ENCODE peak calls at places on chromosomes 12 and 14, in four cellular contexts. S, I, V and W are unnamed samples.
A peak's percentile ranks its signal among the peaks of the same experiment; 100 is the strongest.

GRCh38 chr14:73324536-73324932 is 87.2 kb downstream of the PAPLN start:
- DNase-seq in S (no peak), I (no peak), V (no peak), W (no peak)

GRCh38 chr12:104659058-104659457 is 202.3 kb downstream of the CHST11 start:
- DNase-seq in V (no peak), S (no peak), I (no peak), W (no peak)

GRCh38 chr14:51167587-51168219 is 72.3 kb upstream of the TMX1 start:
- DNase-seq in V (peak; percentile 31), S (no peak), I (peak; percentile 38), W (no peak)

GRCh38 chr12:2271961-2272360 is 219.2 kb downstream of the CACNA1C start:
- DNase-seq in I (no peak), S (no peak), V (no peak), W (no peak)

GRCh38 chr12:74337951-74338350 is 199.7 kb upstream of the ATXN7L3B start:
- DNase-seq in I (peak; percentile 70), S (peak; percentile 64), V (no peak), W (no peak)

GRCh38 chr14:32913725-32914124 is 25.0 kb upstream of the NPAS3 start:
- DNase-seq in I (peak; percentile 63), S (no peak), V (no peak), W (no peak)

GRCh38 chr12:79558924-79559469 is 131.8 kb downstream of the PAWR start:
- DNase-seq in S (no peak), V (no peak), I (no peak), W (no peak)

GRCh38 chr14:73465833-73466532 is 7.6 kb upstream of the NUMB start:
- DNase-seq in V (no peak), I (no peak), S (peak; percentile 59), W (no peak)

GRCh38 chr12:95300286-95300685 is 82.7 kb downstream of the VEZT start:
- DNase-seq in S (no peak), I (no peak), V (no peak), W (no peak)

GRCh38 chr12:125038976-125039625 is 26.1 kb upstream of the AACS start:
- DNase-seq in I (no peak), V (no peak), S (no peak), W (no peak)

GRCh38 chr14:81208489-81208888 is 12.3 kb downstream of the GTF2A1 start:
- DNase-seq in I (no peak), S (no peak), V (no peak), W (no peak)

GRCh38 chr14:20684662-20685456 is 499 bp downstream of the RNASE4 start:
- DNase-seq in V (peak; percentile 80), I (peak; percentile 38), S (peak; percentile 43), W (peak; percentile 18)

GRCh38 chr14:63475761-63476160 is 67.4 kb downstream of the PPP2R5E start:
- DNase-seq in V (no peak), I (no peak), S (no peak), W (no peak)

GRCh38 chr12:30725739-30726138 is 29.0 kb downstream of the CAPRIN2 start:
- DNase-seq in V (no peak), S (peak; percentile 84), I (peak; percentile 50), W (no peak)

GRCh38 chr14:72901361-72901760 is 7.5 kb upstream of the DPF3 start:
- DNase-seq in V (no peak), I (no peak), S (no peak), W (no peak)

GRCh38 chr12:118377891-118378470 is 1.6 kb downstream of the SUDS3 start:
- DNase-seq in I (peak; percentile 50), V (peak; percentile 54), S (peak; percentile 44), W (peak; percentile 62)

GRCh38 chr12:47812797-47813490 is 6.8 kb downstream of the HDAC7 start:
- DNase-seq in S (peak; percentile 83), V (peak; percentile 92), I (peak; percentile 78), W (peak; percentile 92)

GRCh38 chr12:8680533-8680932 is 17.3 kb upstream of the RIMKLB start:
- DNase-seq in I (no peak), S (no peak), V (no peak), W (no peak)

GRCh38 chr14:61048640-61049039 is 67.6 kb downstream of the SLC38A6 start:
- DNase-seq in I (no peak), V (no peak), S (no peak), W (no peak)

GRCh38 chr12:57380300-57380699 is 50.5 kb downstream of the R3HDM2 start:
- DNase-seq in S (no peak), V (no peak), I (no peak), W (no peak)

GRCh38 chr12:46359667-46360280 is 12.8 kb downstream of the SLC38A2 start:
- DNase-seq in I (no peak), S (no peak), V (no peak), W (no peak)

GRCh38 chr12:67077617-67078016 is 191.5 kb upstream of the CAND1 start:
- DNase-seq in V (no peak), I (peak; percentile 23), S (peak; percentile 25), W (no peak)

GRCh38 chr12:11970155-11970520 is 100.6 kb upstream of the BCL2L14 start:
- DNase-seq in S (no peak), V (no peak), I (no peak), W (no peak)

GRCh38 chr12:100031821-100032220 is 47.1 kb upstream of the ANKS1B start:
- DNase-seq in V (no peak), S (no peak), I (no peak), W (no peak)

GRCh38 chr12:96335270-96335669 is 65.0 kb downstream of the CDK17 start:
- DNase-seq in S (no peak), V (no peak), I (no peak), W (no peak)

GRCh38 chr14:50379563-50379962 is 17.1 kb downstream of the CDKL1 start:
- DNase-seq in S (no peak), I (no peak), V (no peak), W (no peak)

GRCh38 chr12:105580841-105581352 is 250.4 kb downstream of the C12orf75 start:
- DNase-seq in V (peak; percentile 65), S (no peak), I (no peak), W (no peak)

GRCh38 chr12:27462151-27462694 is 15.7 kb downstream of the SMCO2 start:
- DNase-seq in I (peak; percentile 74), V (peak; percentile 33), S (peak; percentile 87), W (no peak)

GRCh38 chr14:74954232-74954946 is 1.0 kb downstream of the PGF start:
- DNase-seq in I (no peak), S (no peak), V (no peak), W (no peak)
- H3K4me3 ChIP-seq in I (peak overlapping the region; percentile 48), S (no peak overlapping the region), V (peak overlapping the region; percentile 33), W (peak overlapping the region; percentile 71)

DNA sequence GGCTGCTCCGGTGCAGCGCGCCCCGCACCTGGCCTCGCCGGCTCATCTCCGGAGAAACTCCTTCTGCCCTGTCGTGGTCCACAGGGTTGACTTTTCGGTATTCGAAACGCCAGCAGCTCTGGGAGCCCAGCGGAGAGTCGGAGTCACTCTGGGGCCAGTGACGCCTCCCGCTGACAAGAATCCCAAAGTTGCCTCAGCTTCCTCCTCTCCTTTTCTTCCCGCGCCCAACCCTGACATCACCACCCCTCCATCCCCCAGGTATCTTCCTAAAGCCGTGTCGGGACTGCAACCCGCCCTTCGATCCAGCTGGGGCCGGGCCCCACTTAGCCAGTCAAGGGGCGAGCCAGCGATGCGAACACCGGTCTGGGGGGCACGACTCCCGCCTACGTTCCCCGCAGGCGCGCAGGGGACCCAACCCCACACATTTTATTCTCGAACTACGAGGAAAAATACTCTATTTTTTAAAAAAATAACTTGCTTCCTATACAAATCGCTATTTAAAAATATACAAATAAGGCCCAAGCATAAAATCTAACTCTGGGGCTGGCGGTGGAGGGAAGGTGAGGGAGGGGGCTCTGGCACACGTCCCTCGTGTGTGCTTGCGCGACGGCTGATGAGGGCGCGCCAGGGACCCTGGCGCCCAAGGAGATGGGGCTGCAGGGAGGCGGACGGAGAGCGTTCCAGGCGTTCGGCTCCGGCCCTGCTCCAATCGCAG is 2.1 kb downstream of the NKX2-8 start:
- DNase-seq in V (no peak), I (no peak), S (no peak), W (no peak)
- H3K27me3 ChIP-seq in V (peaks cover 33% of the 10 kb centered on the region), I (peaks cover 69% of the 10 kb centered on the region), S (peaks cover 73% of the 10 kb centered on the region), W (peaks cover 97% of the 10 kb centered on the region)

GRCh38 chr14:68474741-68475140 is 318.1 kb downstream of the ZFP36L1 start:
- DNase-seq in V (no peak), S (no peak), I (no peak), W (no peak)

GRCh38 chr14:68471964-68472508 is 320.8 kb downstream of the ZFP36L1 start:
- DNase-seq in S (no peak), V (no peak), I (no peak), W (no peak)

GRCh38 chr14:68473050-68473449 is 319.8 kb downstream of the ZFP36L1 start:
- DNase-seq in V (no peak), S (no peak), I (no peak), W (no peak)

GRCh38 chr14:68475802-68476201 is 317.1 kb downstream of the ZFP36L1 start:
- DNase-seq in I (no peak), S (no peak), V (no peak), W (no peak)

DNA sequence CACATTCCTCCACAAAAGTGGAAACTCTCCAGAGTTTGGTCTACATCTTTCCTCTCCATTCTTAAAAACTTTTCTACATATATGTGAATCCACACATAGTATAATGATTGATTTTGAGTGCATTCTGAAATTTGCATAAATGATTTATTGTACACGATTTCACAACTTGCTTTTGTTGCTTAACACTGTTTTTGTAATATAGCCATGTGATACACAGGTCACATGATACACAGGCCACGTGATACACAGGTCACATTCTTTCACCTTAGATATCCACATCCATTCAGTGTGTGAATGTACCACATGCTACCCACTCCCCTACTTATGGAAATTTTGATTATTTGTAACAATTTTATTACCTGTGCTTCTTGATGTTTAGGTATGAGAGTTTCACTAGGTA is 319.1 kb downstream of the ZFP36L1 start:
- DNase-seq in S (no peak), V (no peak), I (no peak), W (no peak)
- TF ChIP-seq CTCF in S (no peak), V (no peak), I (no peak), W (no peak)

GRCh38 chr14:89165810-89166209 is 251.2 kb downstream of the FOXN3 start:
- DNase-seq in I (no peak), V (no peak), S (peak; percentile 10), W (no peak)
- H3K4me3 ChIP-seq in I (no peak overlapping the region), V (no peak overlapping the region), S (no peak overlapping the region), W (peak overlapping the region; percentile 27)

DNA sequence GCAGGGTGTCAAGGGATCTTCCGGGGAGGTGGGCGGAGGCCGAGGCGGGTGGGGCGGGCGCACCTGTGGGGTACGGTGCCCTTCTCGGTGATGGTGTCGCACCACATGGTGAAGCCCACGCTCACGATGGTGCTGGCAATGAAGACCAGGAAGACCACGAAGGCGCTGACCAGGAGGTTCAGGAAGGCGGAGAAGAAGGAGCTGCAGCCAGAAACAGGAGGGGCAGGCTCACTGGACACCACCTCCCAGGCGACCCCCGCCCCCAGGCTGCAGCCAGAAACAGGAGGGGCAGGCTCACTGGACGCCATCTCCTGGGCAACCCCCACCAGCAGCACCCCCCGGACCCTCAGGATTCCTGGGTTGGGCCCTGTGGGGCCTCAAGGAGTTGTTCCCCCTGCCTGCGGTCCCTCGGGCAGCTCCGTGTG is 7.6 kb downstream of the TMEM179 start:
- DNase-seq in V (no peak), S (no peak), I (no peak), W (no peak)
- H3K27me3 ChIP-seq in V (no peaks in the 10 kb centered on the region), S (peaks cover 4% of the 10 kb centered on the region), I (peaks cover 2% of the 10 kb centered on the region), W (peaks cover 48% of the 10 kb centered on the region)